ENCODE peak calls at places on chromosomes 2 and 18, in seven cellular contexts. F is BJ, A is substantia nigra, Q is keratinocyte, P is GM12864, G is caudate nucleus, J is dermis blood vessel endothelial cell. X is an unnamed sample.

GRCh38 chr2:108829916-108830315 is 43.3 kb downstream of the CCDC138 start:
- DNase-seq in P (no peak), J (no peak), A (no peak), G (no peak), Q (no peak), F (no peak), X (no peak)

GRCh38 chr2:29114841-29115609 is at the start of gene CLIP4:
- DNase-seq in A (peak), F (no peak), Q (no peak), J (peak), G (peak), P (no peak), X (no peak)

GRCh38 chr2:185215497-185215896 is 523.1 kb upstream of the FSIP2 start:
- DNase-seq in Q (no peak), P (no peak), F (no peak), A (no peak), J (no peak), G (no peak), X (no peak)

GRCh38 chr2:55138546-55139288 is 88.5 kb upstream of the RTN4 start:
- DNase-seq in Q (no peak), F (no peak), J (no peak), A (peak), G (peak), P (no peak), X (no peak)

GRCh38 chr18:57299931-57300330 is 52.4 kb upstream of the ST8SIA3 start:
- DNase-seq in G (no peak), Q (no peak), A (no peak), J (no peak), P (no peak), F (no peak), X (no peak)

GRCh38 chr2:28610583-28611201 is 114.8 kb downstream of the PLB1 start:
- DNase-seq in J (peak), G (peak), A (no peak), P (no peak), Q (peak), F (no peak), X (peak)

GRCh38 chr18:52422985-52423601 is 83.1 kb downstream of the DCC start:
- DNase-seq in G (no peak), F (no peak), Q (no peak), J (no peak), A (no peak), P (no peak), X (no peak)

GRCh38 chr2:67825476-67825875 is 237.3 kb downstream of the C1D start:
- DNase-seq in J (peak), P (no peak), Q (no peak), F (no peak), G (no peak), A (no peak), X (peak)

GRCh38 chr2:183010112-183010511 is 28.1 kb downstream of the NCKAP1 start:
- DNase-seq in Q (no peak), J (peak), P (no peak), A (no peak), G (no peak), F (no peak), X (no peak)

GRCh38 chr2:238264072-238264460 is 24.2 kb upstream of the HES6 start:
- DNase-seq in Q (no peak), A (no peak), G (no peak), F (no peak), J (no peak), P (no peak), X (no peak)

GRCh38 chr2:10475221-10475722 is 27.1 kb upstream of the ODC1 start:
- DNase-seq in J (no peak), P (no peak), F (no peak), A (no peak), Q (no peak), G (no peak), X (no peak)

GRCh38 chr2:182542501-182543258 is 115.8 kb upstream of the PDE1A start:
- DNase-seq in Q (no peak), G (no peak), P (no peak), J (peak), A (no peak), F (no peak), X (no peak)

GRCh38 chr2:136206613-136207012 is 88.7 kb upstream of the CXCR4 start:
- DNase-seq in Q (no peak), P (peak), G (no peak), J (no peak), F (no peak), A (no peak), X (no peak)

GRCh38 chr18:51235011-51235789 is 37.7 kb upstream of the MEX3C start:
- DNase-seq in G (no peak), Q (no peak), P (no peak), J (no peak), F (no peak), A (no peak), X (no peak)

GRCh38 chr2:71226391-71226964 is 425 bp downstream of the PAIP2B start:
- DNase-seq in F (no peak), G (peak), A (no peak), J (peak), Q (no peak), P (no peak), X (no peak)

GRCh38 chr2:43142921-43143438 is 83.4 kb downstream of the ZFP36L2 start:
- DNase-seq in F (no peak), P (no peak), Q (no peak), A (no peak), J (no peak), G (no peak), X (no peak)

X was measured in epithelial cell of prostate.